ENCODE peak calls at places on chromosomes 1 and 21, in seven cellular contexts. B is cardiac fibroblast; W is CD8-positive, alpha-beta T cell; E is NCI-H460; S is mesendoderm; Q is stimulated activated CD8-positive, alpha-beta memory T cell treated with anti-CD3 and anti-CD28 coated beads, Interleukin-4, amount 100 ng/mL, for 1 hour; R is neural crest cell. A is an unnamed sample.

GRCh38 chr1:23216771-23217420 is 406 bp downstream of the HTR1D start:
- DNase-seq in B (no peak), W (peak), E (no peak), S (no peak), Q (no peak), R (peak), A (no peak)

GRCh38 chr1:12518956-12519707 is 98.9 kb downstream of the DHRS3 start:
- DNase-seq in B (peak), W (no peak), E (peak), S (no peak), Q (no peak), R (no peak), A (peak)

GRCh38 chr21:35079181-35079580 is 30.1 kb upstream of the RUNX1 start:
- DNase-seq in B (no peak), W (no peak), E (no peak), S (no peak), Q (no peak), R (no peak), A (no peak)

GRCh38 chr1:7299994-7300393 is 471.1 kb upstream of the VAMP3 start:
- DNase-seq in B (peak), W (no peak), E (no peak), S (no peak), Q (no peak), R (no peak), A (peak)

GRCh38 chr1:39407889-39408640 is 83.4 kb upstream of the BMP8A start:
- DNase-seq in B (no peak), W (no peak), E (no peak), S (peak), Q (no peak), R (no peak), A (peak)

GRCh38 chr21:27839512-27840115 is 872.7 kb upstream of the ADAMTS5 start:
- DNase-seq in B (no peak), W (no peak), E (no peak), S (no peak), Q (no peak), R (no peak), A (no peak)

GRCh38 chr1:66943361-66943969 is 18.7 kb downstream of the MIER1 start:
- DNase-seq in B (no peak), W (no peak), E (no peak), S (no peak), Q (no peak), R (no peak), A (no peak)

GRCh38 chr1:109637446-109637845 is 17.8 kb downstream of the AMPD2 start:
- DNase-seq in B (no peak), W (no peak), E (no peak), S (no peak), Q (no peak), R (no peak), A (no peak)

GRCh38 chr1:214583113-214583512 is 19.9 kb upstream of the CENPF start:
- DNase-seq in B (no peak), W (no peak), E (no peak), S (no peak), Q (no peak), R (no peak), A (no peak)